ENCODE peak calls at places on chromosomes 6 and 20, in eight cellular contexts. M, V, X, H, I, S, O and Q are unnamed samples.

GRCh38 chr20:31836853-31837608 is 8.4 kb downstream of the FOXS1 start:
- DNase-seq in M (peak; percentile 84), X (no peak), O (no peak), H (no peak), I (no peak), V (peak; percentile 36), S (no peak), Q (no peak)

GRCh38 chr6:34140075-34140474 is 5.8 kb downstream of the GRM4 start:
- DNase-seq in V (no peak), O (no peak), H (no peak), M (no peak), X (no peak), I (no peak), S (no peak), Q (no peak)

GRCh38 chr6:157229733-157230132 is 93.6 kb downstream of the TMEM242 start:
- DNase-seq in X (no peak), M (no peak), V (no peak), O (peak; percentile 46), I (peak; percentile 27), H (no peak), S (no peak), Q (peak; percentile 50)

GRCh38 chr6:40349092-40349491 is 238.1 kb downstream of the LRFN2 start:
- DNase-seq in S (no peak), M (no peak), O (no peak), H (no peak), V (no peak), I (no peak), X (no peak), Q (no peak)

GRCh38 chr6:112037783-112038216 is 16.1 kb upstream of the CCN6 start:
- DNase-seq in S (peak; percentile 30), H (no peak), X (peak; percentile 83), I (no peak), O (no peak), V (peak; percentile 99), M (no peak), Q (no peak)

GRCh38 chr6:14734416-14735340 is 511.2 kb upstream of the JARID2 start:
- DNase-seq in I (no peak), M (no peak), X (peak; percentile 98), O (no peak), V (peak; percentile 92), H (peak; percentile 72), S (no peak), Q (peak; percentile 55)

GRCh38 chr6:73580247-73581149 is 59.7 kb upstream of the EEF1A1 start:
- DNase-seq in I (peak; percentile 49), M (peak; percentile 36), X (peak; percentile 95), S (peak; percentile 94), V (peak; percentile 99), H (peak; percentile 96), O (peak; percentile 98), Q (peak; percentile 25)

GRCh38 chr20:50273601-50274491 is 83.2 kb downstream of the CEBPB start:
- DNase-seq in H (no peak), M (no peak), V (peak; percentile 10), I (no peak), X (no peak), O (no peak), S (no peak), Q (no peak)

GRCh38 chr6:57013501-57013900 is 33.0 kb upstream of the KIAA1586 start:
- DNase-seq in S (peak; percentile 13), H (no peak), V (peak; percentile 91), I (no peak), M (no peak), X (peak; percentile 89), O (no peak), Q (no peak)

GRCh38 chr6:119446623-119447008 is 97.1 kb upstream of the MAN1A1 start:
- DNase-seq in S (peak; percentile 16), X (peak; percentile 68), M (no peak), O (no peak), V (peak; percentile 51), H (no peak), I (no peak), Q (no peak)

GRCh38 chr6:84136364-84137050 is 90.9 kb downstream of the CEP162 start:
- DNase-seq in H (no peak), M (no peak), O (no peak), S (no peak), V (no peak), I (no peak), X (no peak), Q (no peak)

GRCh38 chr20:2741881-2742280 is 49.3 kb downstream of the EBF4 start:
- DNase-seq in H (no peak), O (no peak), S (no peak), V (no peak), I (no peak), M (no peak), X (no peak), Q (no peak)

GRCh38 chr6:15522856-15523529 is 139.8 kb downstream of the DTNBP1 start:
- DNase-seq in M (no peak), V (no peak), O (no peak), S (no peak), X (no peak), H (no peak), I (no peak), Q (no peak)

GRCh38 chr6:116371384-116372209 is 850 bp downstream of the DSE start:
- DNase-seq in V (peak; percentile 98), S (peak; percentile 90), M (peak; percentile 83), O (peak; percentile 88), I (no peak), H (peak; percentile 42), X (peak; percentile 82), Q (no peak)

GRCh38 chr20:49464556-49464955 is 17.9 kb downstream of the KCNB1 start:
- DNase-seq in O (no peak), X (no peak), V (no peak), I (no peak), S (no peak), M (no peak), H (no peak), Q (no peak)

DNA sequence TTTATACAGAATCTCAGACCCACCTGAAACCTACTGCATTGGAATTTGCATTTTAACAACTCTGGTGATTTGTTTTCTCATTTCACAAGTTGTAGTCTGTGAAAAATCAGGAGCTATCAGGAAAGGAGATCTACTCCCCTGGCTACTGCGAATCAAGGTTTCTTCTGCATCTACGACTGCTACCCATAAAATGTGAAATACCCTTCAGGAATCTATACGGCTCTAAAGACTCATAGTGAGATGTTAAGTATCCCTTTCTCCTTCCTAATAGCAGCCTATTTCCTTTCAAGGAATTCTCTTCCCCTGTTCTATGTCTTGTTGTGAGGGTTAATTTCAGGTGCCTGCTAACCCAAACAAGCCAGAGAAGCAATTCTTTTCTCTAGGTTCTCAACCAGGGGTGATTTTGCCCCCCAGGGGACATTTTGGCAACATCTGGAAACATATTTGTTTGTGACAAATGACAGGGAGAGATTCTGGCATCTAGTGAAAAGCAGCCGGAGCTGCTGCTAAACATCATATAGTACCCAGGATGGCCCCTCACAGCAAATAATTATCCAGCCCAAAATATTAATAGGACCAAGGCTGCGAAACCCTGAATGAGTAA is 26.3 kb downstream of the WFDC3 start:
- DNase-seq in V (no peak), M (no peak), O (peak; percentile 62), H (no peak), S (no peak), I (no peak), X (no peak), Q (no peak)
- TF ChIP-seq EZH2phosphoT487 in V (no peak), M (no peak), O (no peak), H (no peak), S (no peak), I (no peak), X (no peak), Q (no peak)

GRCh38 chr6:142731611-142732010 is 213.4 kb downstream of the HIVEP2 start:
- DNase-seq in O (no peak), M (no peak), I (no peak), V (no peak), S (no peak), H (no peak), X (no peak), Q (no peak)
- H3K9me2 ChIP-seq in O (peaks cover 11% of the 10 kb centered on the region), M (no peaks in the 10 kb centered on the region), I (no peaks in the 10 kb centered on the region), V (no peaks in the 10 kb centered on the region), S (no peaks in the 10 kb centered on the region), H (no peaks in the 10 kb centered on the region), X (no peaks in the 10 kb centered on the region), Q (no peaks in the 10 kb centered on the region)

GRCh38 chr6:29730575-29731126 is 7.4 kb downstream of the HLA-F start:
- DNase-seq in S (no peak), M (no peak), H (no peak), O (no peak), I (no peak), X (no peak), V (no peak), Q (no peak)
- TF ChIP-seq EZH2phosphoT487 in S (no peak), M (no peak), H (no peak), O (no peak), I (no peak), X (no peak), V (no peak), Q (no peak)

GRCh38 chr20:24708411-24709295 is 239.2 kb downstream of the SYNDIG1 start:
- DNase-seq in V (no peak), S (peak; percentile 5), X (no peak), I (no peak), H (no peak), O (no peak), M (no peak), Q (no peak)
- H3K9me2 ChIP-seq in V (no peaks in the 10 kb centered on the region), S (no peaks in the 10 kb centered on the region), X (no peaks in the 10 kb centered on the region), I (no peaks in the 10 kb centered on the region), H (no peaks in the 10 kb centered on the region), O (peaks cover 6% of the 10 kb centered on the region), M (no peaks in the 10 kb centered on the region), Q (no peaks in the 10 kb centered on the region)

GRCh38 chr6:106094261-106094963 is 8.3 kb downstream of the PRDM1 start:
- DNase-seq in V (no peak), O (no peak), I (peak; percentile 44), M (no peak), H (no peak), S (no peak), X (no peak), Q (no peak)
- TF ChIP-seq EZH2phosphoT487 in V (no peak), O (no peak), I (no peak), M (no peak), H (no peak), S (no peak), X (no peak), Q (no peak)

GRCh38 chr6:170043150-170043819 is 247.6 kb downstream of the DLL1 start:
- DNase-seq in X (no peak), V (no peak), I (no peak), O (no peak), S (no peak), H (no peak), M (no peak), Q (no peak)
- H3K9me2 ChIP-seq in X (no peaks in the 10 kb centered on the region), V (no peaks in the 10 kb centered on the region), I (no peaks in the 10 kb centered on the region), O (no peaks in the 10 kb centered on the region), S (no peaks in the 10 kb centered on the region), H (no peaks in the 10 kb centered on the region), M (no peaks in the 10 kb centered on the region), Q (no peaks in the 10 kb centered on the region)

GRCh38 chr6:19438566-19439353 is 398.4 kb upstream of the ID4 start:
- DNase-seq in V (no peak), M (no peak), O (no peak), I (no peak), X (no peak), S (no peak), H (no peak), Q (no peak)
- TF ChIP-seq EZH2phosphoT487 in V (no peak), M (no peak), O (no peak), I (no peak), X (no peak), S (no peak), H (no peak), Q (no peak)

DNA sequence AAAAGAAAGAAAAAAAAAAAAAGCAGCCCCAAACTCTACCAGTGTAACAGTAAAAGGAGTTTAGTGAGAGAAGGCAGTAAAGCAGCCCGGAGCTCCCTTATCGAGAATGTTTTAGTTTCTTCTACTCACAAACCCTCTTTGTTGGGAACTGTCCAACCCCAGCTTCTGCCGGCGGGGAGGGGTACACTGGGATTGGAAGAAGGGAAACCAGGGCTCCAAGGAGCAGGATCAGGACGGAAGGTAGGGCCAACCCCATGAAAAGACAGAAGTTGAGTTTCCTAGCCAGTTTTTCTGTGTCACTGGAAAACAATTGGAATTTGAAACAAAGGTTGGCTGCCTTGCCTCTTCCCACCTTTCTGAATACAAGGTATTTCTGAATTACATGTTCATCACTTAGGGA is 66.0 kb downstream of the KIZ start:
- DNase-seq in H (no peak), O (peak; percentile 92), V (no peak), S (peak; percentile 12), X (no peak), M (no peak), I (no peak), Q (no peak)
- H3K9me2 ChIP-seq in H (no peaks in the 10 kb centered on the region), O (no peaks in the 10 kb centered on the region), V (no peaks in the 10 kb centered on the region), S (no peaks in the 10 kb centered on the region), X (no peaks in the 10 kb centered on the region), M (no peaks in the 10 kb centered on the region), I (no peaks in the 10 kb centered on the region), Q (no peaks in the 10 kb centered on the region)